ENCODE peak calls at places on chromosomes 1 and 21, in nine cellular contexts. I is GOT3; F is stimulated activated CD4-positive, alpha-beta T cell treated with anti-CD3 and anti-CD28 coated beads, Interleukin-4, amount 100 ng/mL, for 48 hours; T is activated naive CD4-positive, alpha-beta T cell treated with anti-CD3 and anti-CD28 coated beads, Interleukin-2, amount 10 ng/mL, durations not matched to agents 7 days and 5 days; U is progenitor cell of endocrine pancreas; Q is fibroblast of the conjunctiva; B is C1 segment of cervical spinal cord; V is naive thymus-derived CD8-positive, alpha-beta T cell; L is neuronal stem cell. S is an unnamed sample.

GRCh38 chr1:153032677-153033308 is 1.8 kb downstream of the SPRR1B start:
- DNase-seq in L (peak), V (no peak), Q (peak), T (no peak), I (no peak), B (no peak), U (no peak), F (no peak), S (no peak)

GRCh38 chr1:184865831-184866230 is 108.5 kb downstream of the NIBAN1 start:
- DNase-seq in L (no peak), I (no peak), V (no peak), B (no peak), T (no peak), F (no peak), Q (no peak), U (no peak), S (no peak)

GRCh38 chr21:32717851-32718316 is 9.9 kb downstream of the SYNJ1 start:
- DNase-seq in I (no peak), B (no peak), U (no peak), V (no peak), Q (no peak), T (no peak), F (no peak), L (peak), S (no peak)

GRCh38 chr1:226093621-226094020 is 31.1 kb downstream of the H3-3A start:
- DNase-seq in V (no peak), Q (no peak), F (no peak), U (no peak), I (no peak), B (no peak), L (no peak), T (no peak), S (peak)

GRCh38 chr1:229557913-229558414 is 543 bp downstream of the ABCB10 start:
- DNase-seq in U (peak), F (peak), V (peak), I (no peak), T (peak), B (no peak), L (peak), Q (no peak), S (peak)

GRCh38 chr1:171863531-171863930 is 22.2 kb downstream of the DNM3 start:
- DNase-seq in U (no peak), L (no peak), I (no peak), F (no peak), B (no peak), Q (no peak), T (no peak), V (no peak), S (no peak)

GRCh38 chr1:178551940-178552339 is 39.0 kb downstream of the TEX35 start:
- DNase-seq in Q (no peak), F (no peak), L (no peak), T (no peak), I (no peak), B (no peak), U (no peak), V (no peak), S (no peak)

GRCh38 chr1:234912541-234913312 is 215.9 kb downstream of the TOMM20 start:
- DNase-seq in T (no peak), V (no peak), I (no peak), B (no peak), Q (no peak), F (no peak), U (no peak), L (no peak), S (peak)

GRCh38 chr21:38303300-38303699 is 46.5 kb downstream of the KCNJ15 start:
- DNase-seq in F (no peak), L (no peak), T (no peak), Q (peak), I (peak), V (no peak), B (no peak), U (no peak), S (no peak)

GRCh38 chr1:230176871-230177411 is 109.9 kb downstream of the GALNT2 start:
- DNase-seq in I (peak), V (no peak), T (no peak), U (no peak), F (no peak), L (no peak), Q (no peak), B (no peak), S (no peak)

GRCh38 chr1:206606867-206607266 is 5.4 kb downstream of the EIF2D start:
- DNase-seq in Q (no peak), U (no peak), B (no peak), F (no peak), I (no peak), T (peak), V (no peak), L (no peak), S (no peak)

GRCh38 chr21:41048141-41048540 is 119.8 kb upstream of the BACE2 start:
- DNase-seq in Q (no peak), T (no peak), V (no peak), F (no peak), L (no peak), U (no peak), B (no peak), I (no peak), S (no peak)

GRCh38 chr1:95223110-95223509 is 10.9 kb upstream of the RWDD3 start:
- DNase-seq in Q (no peak), U (no peak), F (no peak), L (no peak), T (no peak), V (no peak), I (no peak), B (no peak), S (no peak)

S was measured in activated effector memory CD4-positive, alpha-beta T cell treated with anti-CD3 and anti-CD28 coated beads, Interleukin-2, amount 50 U/mL, for 16 hours.